ENCODE peak calls at places on chromosomes 4 and X, in eight cellular contexts. C is astrocyte of the spinal cord; T is HuH-7; Q is breast epithelium; A is stimulated activated CD8-positive, alpha-beta memory T cell treated with anti-CD3 and anti-CD28 coated beads, Interleukin-7, amount 100 ng/mL, for 1 hour; O is neuronal stem cell; W is foreskin fibroblast; I is NCI-H345. Y is an unnamed sample.

GRCh38 chr4:153075836-153076235 is 128.4 kb upstream of the TRIM2 start:
- DNase-seq in A (no peak), W (no peak), T (no peak), Q (no peak), O (no peak), C (no peak), I (no peak), Y (no peak)

GRCh38 chr4:16415751-16416150 is 189.5 kb upstream of the TAPT1 start:
- DNase-seq in I (no peak), Q (no peak), W (no peak), O (no peak), T (no peak), A (no peak), C (no peak), Y (no peak)

GRCh38 chr4:162104459-162105124 is 59.2 kb downstream of the FSTL5 start:
- DNase-seq in W (no peak), Q (no peak), I (no peak), C (no peak), A (no peak), O (no peak), T (no peak), Y (no peak)

GRCh38 chrX:129641941-129642340 is 12.8 kb downstream of the APLN start:
- DNase-seq in Q (no peak), C (peak), O (no peak), W (peak), A (no peak), T (no peak), I (no peak), Y (no peak)

GRCh38 chr4:142718981-142719380 is 127.1 kb downstream of the INPP4B start:
- DNase-seq in W (no peak), A (no peak), Q (no peak), O (no peak), T (no peak), I (no peak), C (no peak), Y (no peak)

GRCh38 chr4:1683371-1683902 is 676 bp downstream of the FAM53A start:
- DNase-seq in W (peak), T (no peak), C (peak), O (peak), A (no peak), Q (peak), I (peak), Y (peak)

GRCh38 chr4:111323916-111324315 is 701.0 kb upstream of the PITX2 start:
- DNase-seq in W (peak), C (no peak), O (no peak), A (no peak), T (no peak), Q (no peak), I (no peak), Y (no peak)

GRCh38 chr4:10875144-10875799 is 190.7 kb upstream of the CLNK start:
- DNase-seq in C (no peak), W (no peak), I (no peak), A (no peak), Q (no peak), T (no peak), O (no peak), Y (no peak)

GRCh38 chrX:40474205-40474626 is 106.6 kb upstream of the ATP6AP2 start:
- DNase-seq in A (no peak), Q (no peak), I (peak), W (no peak), O (peak), T (peak), C (peak), Y (no peak)

GRCh38 chrX:154096140-154097002 is 1.1 kb downstream of the MECP2 start:
- DNase-seq in C (peak), W (peak), O (no peak), I (no peak), A (no peak), Q (no peak), T (no peak), Y (no peak)

GRCh38 chrX:131288738-131289511 is at the start of gene IGSF1:
- DNase-seq in T (peak), Q (no peak), I (peak), A (no peak), W (no peak), O (no peak), C (peak), Y (no peak)